ENCODE peak calls at places on chromosomes 16 and 17, in ten cellular contexts. One of them, this sample, is unnamed.

GRCh38 chr16:87831421-87832136 is 37.7 kb downstream of the SLC7A5 start:
- DNase-seq in amniotic epithelial cell: no peak
- DNase-seq in NCI-H460: no peak
- DNase-seq in effector CD4-positive, alpha-beta T cell: no peak
- DNase-seq in NCI-H1436: no peak
- DNase-seq in smooth muscle cell of the brain vasculature: no peak
- DNase-seq in stimulated activated CD8-positive, alpha-beta memory T cell treated with anti-CD3 and anti-CD28 coated beads, Interleukin-4, amount 100 ng/mL, for 4 hours: no peak
- DNase-seq in CD8-positive, alpha-beta T cell: no peak
- DNase-seq in T-cell: no peak
- DNase-seq in effector CD8-positive, alpha-beta T cell: no peak
- DNase-seq in this sample: no peak

GRCh38 chr17:2904135-2904534 is 107.9 kb downstream of the RAP1GAP2 start:
- DNase-seq in amniotic epithelial cell: no peak
- DNase-seq in NCI-H460: no peak
- DNase-seq in effector CD4-positive, alpha-beta T cell: no peak
- DNase-seq in NCI-H1436: no peak
- DNase-seq in smooth muscle cell of the brain vasculature: no peak
- DNase-seq in stimulated activated CD8-positive, alpha-beta memory T cell treated with anti-CD3 and anti-CD28 coated beads, Interleukin-4, amount 100 ng/mL, for 4 hours: no peak
- DNase-seq in CD8-positive, alpha-beta T cell: no peak
- DNase-seq in T-cell: no peak
- DNase-seq in effector CD8-positive, alpha-beta T cell: no peak
- DNase-seq in this sample: no peak

GRCh38 chr16:66287916-66288315 is 78.6 kb upstream of the CDH5 start:
- DNase-seq in amniotic epithelial cell: no peak
- DNase-seq in NCI-H460: no peak
- DNase-seq in effector CD4-positive, alpha-beta T cell: no peak
- DNase-seq in NCI-H1436: no peak
- DNase-seq in smooth muscle cell of the brain vasculature: no peak
- DNase-seq in stimulated activated CD8-positive, alpha-beta memory T cell treated with anti-CD3 and anti-CD28 coated beads, Interleukin-4, amount 100 ng/mL, for 4 hours: no peak
- DNase-seq in CD8-positive, alpha-beta T cell: no peak
- DNase-seq in T-cell: no peak
- DNase-seq in effector CD8-positive, alpha-beta T cell: no peak
- DNase-seq in this sample: no peak

GRCh38 chr17:73174126-73174525 is 9.3 kb downstream of the SSTR2 start:
- DNase-seq in amniotic epithelial cell: no peak
- DNase-seq in NCI-H460: no peak
- DNase-seq in effector CD4-positive, alpha-beta T cell: no peak
- DNase-seq in NCI-H1436: no peak
- DNase-seq in smooth muscle cell of the brain vasculature: no peak
- DNase-seq in stimulated activated CD8-positive, alpha-beta memory T cell treated with anti-CD3 and anti-CD28 coated beads, Interleukin-4, amount 100 ng/mL, for 4 hours: no peak
- DNase-seq in CD8-positive, alpha-beta T cell: no peak
- DNase-seq in T-cell: no peak
- DNase-seq in effector CD8-positive, alpha-beta T cell: no peak
- DNase-seq in this sample: no peak

GRCh38 chr17:66637491-66637890 is 197.4 kb upstream of the CACNG5 start:
- DNase-seq in amniotic epithelial cell: no peak
- DNase-seq in NCI-H460: no peak
- DNase-seq in effector CD4-positive, alpha-beta T cell: no peak
- DNase-seq in NCI-H1436: no peak
- DNase-seq in smooth muscle cell of the brain vasculature: no peak
- DNase-seq in stimulated activated CD8-positive, alpha-beta memory T cell treated with anti-CD3 and anti-CD28 coated beads, Interleukin-4, amount 100 ng/mL, for 4 hours: no peak
- DNase-seq in CD8-positive, alpha-beta T cell: no peak
- DNase-seq in T-cell: no peak
- DNase-seq in effector CD8-positive, alpha-beta T cell: no peak
- DNase-seq in this sample: no peak

GRCh38 chr17:178292-179065 is 3.0 kb downstream of the DOC2B start:
- DNase-seq in amniotic epithelial cell: no peak
- DNase-seq in NCI-H460: no peak
- DNase-seq in effector CD4-positive, alpha-beta T cell: no peak
- DNase-seq in NCI-H1436: no peak
- DNase-seq in smooth muscle cell of the brain vasculature: no peak
- DNase-seq in stimulated activated CD8-positive, alpha-beta memory T cell treated with anti-CD3 and anti-CD28 coated beads, Interleukin-4, amount 100 ng/mL, for 4 hours: no peak
- DNase-seq in CD8-positive, alpha-beta T cell: no peak
- DNase-seq in T-cell: no peak
- DNase-seq in effector CD8-positive, alpha-beta T cell: no peak
- DNase-seq in this sample: no peak

GRCh38 chr17:18226284-18226945 is 980 bp downstream of the LLGL1 start:
- DNase-seq in amniotic epithelial cell: no peak
- DNase-seq in NCI-H460: no peak
- DNase-seq in effector CD4-positive, alpha-beta T cell: no peak
- DNase-seq in NCI-H1436: no peak
- DNase-seq in smooth muscle cell of the brain vasculature: no peak
- DNase-seq in stimulated activated CD8-positive, alpha-beta memory T cell treated with anti-CD3 and anti-CD28 coated beads, Interleukin-4, amount 100 ng/mL, for 4 hours: no peak
- DNase-seq in CD8-positive, alpha-beta T cell: no peak
- DNase-seq in T-cell: no peak
- DNase-seq in effector CD8-positive, alpha-beta T cell: no peak
- DNase-seq in this sample: no peak

GRCh38 chr16:85724126-85724879 is 26.6 kb downstream of the C16orf74 start:
- DNase-seq in amniotic epithelial cell: no peak
- DNase-seq in NCI-H460: no peak
- DNase-seq in effector CD4-positive, alpha-beta T cell: no peak
- DNase-seq in NCI-H1436: no peak
- DNase-seq in smooth muscle cell of the brain vasculature: no peak
- DNase-seq in stimulated activated CD8-positive, alpha-beta memory T cell treated with anti-CD3 and anti-CD28 coated beads, Interleukin-4, amount 100 ng/mL, for 4 hours: no peak
- DNase-seq in CD8-positive, alpha-beta T cell: no peak
- DNase-seq in T-cell: no peak
- DNase-seq in effector CD8-positive, alpha-beta T cell: no peak
- DNase-seq in this sample: no peak

GRCh38 chr16:87550510-87550961 is 51.8 kb upstream of the JPH3 start:
- DNase-seq in amniotic epithelial cell: no peak
- DNase-seq in NCI-H460: no peak
- DNase-seq in effector CD4-positive, alpha-beta T cell: peak
- DNase-seq in NCI-H1436: no peak
- DNase-seq in smooth muscle cell of the brain vasculature: no peak
- DNase-seq in stimulated activated CD8-positive, alpha-beta memory T cell treated with anti-CD3 and anti-CD28 coated beads, Interleukin-4, amount 100 ng/mL, for 4 hours: peak
- DNase-seq in CD8-positive, alpha-beta T cell: peak
- DNase-seq in T-cell: peak
- DNase-seq in effector CD8-positive, alpha-beta T cell: peak
- DNase-seq in this sample: peak

GRCh38 chr17:8243827-8244226 is 4.0 kb downstream of the CTC1 start:
- DNase-seq in amniotic epithelial cell: no peak
- DNase-seq in NCI-H460: no peak
- DNase-seq in effector CD4-positive, alpha-beta T cell: peak
- DNase-seq in NCI-H1436: no peak
- DNase-seq in smooth muscle cell of the brain vasculature: no peak
- DNase-seq in stimulated activated CD8-positive, alpha-beta memory T cell treated with anti-CD3 and anti-CD28 coated beads, Interleukin-4, amount 100 ng/mL, for 4 hours: no peak
- DNase-seq in CD8-positive, alpha-beta T cell: no peak
- DNase-seq in T-cell: peak
- DNase-seq in effector CD8-positive, alpha-beta T cell: no peak
- DNase-seq in this sample: no peak

GRCh38 chr17:66777689-66778225 is 57.2 kb upstream of the CACNG5 start:
- DNase-seq in amniotic epithelial cell: peak
- DNase-seq in NCI-H460: no peak
- DNase-seq in effector CD4-positive, alpha-beta T cell: no peak
- DNase-seq in NCI-H1436: peak
- DNase-seq in smooth muscle cell of the brain vasculature: no peak
- DNase-seq in stimulated activated CD8-positive, alpha-beta memory T cell treated with anti-CD3 and anti-CD28 coated beads, Interleukin-4, amount 100 ng/mL, for 4 hours: no peak
- DNase-seq in CD8-positive, alpha-beta T cell: no peak
- DNase-seq in T-cell: no peak
- DNase-seq in effector CD8-positive, alpha-beta T cell: no peak
- DNase-seq in this sample: no peak

GRCh38 chr17:75571197-75571884 is 16.3 kb upstream of the MYO15B start:
- DNase-seq in amniotic epithelial cell: no peak
- DNase-seq in NCI-H460: no peak
- DNase-seq in effector CD4-positive, alpha-beta T cell: no peak
- DNase-seq in NCI-H1436: no peak
- DNase-seq in smooth muscle cell of the brain vasculature: no peak
- DNase-seq in stimulated activated CD8-positive, alpha-beta memory T cell treated with anti-CD3 and anti-CD28 coated beads, Interleukin-4, amount 100 ng/mL, for 4 hours: no peak
- DNase-seq in CD8-positive, alpha-beta T cell: no peak
- DNase-seq in T-cell: no peak
- DNase-seq in effector CD8-positive, alpha-beta T cell: no peak
- DNase-seq in this sample: no peak

GRCh38 chr17:4156750-4157381 is 13.9 kb downstream of the CYB5D2 start:
- DNase-seq in amniotic epithelial cell: no peak
- DNase-seq in NCI-H460: no peak
- DNase-seq in effector CD4-positive, alpha-beta T cell: no peak
- DNase-seq in NCI-H1436: no peak
- DNase-seq in smooth muscle cell of the brain vasculature: no peak
- DNase-seq in stimulated activated CD8-positive, alpha-beta memory T cell treated with anti-CD3 and anti-CD28 coated beads, Interleukin-4, amount 100 ng/mL, for 4 hours: no peak
- DNase-seq in CD8-positive, alpha-beta T cell: no peak
- DNase-seq in T-cell: no peak
- DNase-seq in effector CD8-positive, alpha-beta T cell: no peak
- DNase-seq in this sample: no peak

GRCh38 chr17:3657588-3657869 is 10.8 kb downstream of the TAX1BP3 start:
- DNase-seq in amniotic epithelial cell: no peak
- DNase-seq in NCI-H460: no peak
- DNase-seq in effector CD4-positive, alpha-beta T cell: no peak
- DNase-seq in NCI-H1436: no peak
- DNase-seq in smooth muscle cell of the brain vasculature: no peak
- DNase-seq in stimulated activated CD8-positive, alpha-beta memory T cell treated with anti-CD3 and anti-CD28 coated beads, Interleukin-4, amount 100 ng/mL, for 4 hours: no peak
- DNase-seq in CD8-positive, alpha-beta T cell: no peak
- DNase-seq in T-cell: no peak
- DNase-seq in effector CD8-positive, alpha-beta T cell: no peak
- DNase-seq in this sample: no peak

GRCh38 chr16:84081446-84081989 is 35.2 kb downstream of the MBTPS1 start:
- DNase-seq in amniotic epithelial cell: no peak
- DNase-seq in NCI-H460: no peak
- DNase-seq in effector CD4-positive, alpha-beta T cell: no peak
- DNase-seq in NCI-H1436: no peak
- DNase-seq in smooth muscle cell of the brain vasculature: no peak
- DNase-seq in stimulated activated CD8-positive, alpha-beta memory T cell treated with anti-CD3 and anti-CD28 coated beads, Interleukin-4, amount 100 ng/mL, for 4 hours: no peak
- DNase-seq in CD8-positive, alpha-beta T cell: no peak
- DNase-seq in T-cell: no peak
- DNase-seq in effector CD8-positive, alpha-beta T cell: no peak
- DNase-seq in this sample: no peak

GRCh38 chr16:27795992-27796614 is 246.2 kb downstream of the KATNIP start:
- DNase-seq in amniotic epithelial cell: peak
- DNase-seq in NCI-H460: peak
- DNase-seq in effector CD4-positive, alpha-beta T cell: no peak
- DNase-seq in NCI-H1436: no peak
- DNase-seq in smooth muscle cell of the brain vasculature: no peak
- DNase-seq in stimulated activated CD8-positive, alpha-beta memory T cell treated with anti-CD3 and anti-CD28 coated beads, Interleukin-4, amount 100 ng/mL, for 4 hours: no peak
- DNase-seq in CD8-positive, alpha-beta T cell: no peak
- DNase-seq in T-cell: no peak
- DNase-seq in effector CD8-positive, alpha-beta T cell: no peak
- DNase-seq in this sample: no peak

This sample was measured in immature natural killer cell.